ENCODE peak calls at places on chromosomes 5 and 9, in ten cellular contexts. J, G, Q, H, O, A, S, X, I and U are unnamed samples.

GRCh38 chr9:115888131-115888530 is 265.5 kb upstream of the PAPPA start:
- DNase-seq in J (no peak), G (no peak), Q (no peak), H (no peak), O (no peak), A (no peak), S (no peak), X (no peak), I (no peak), U (no peak)

GRCh38 chr5:162037431-162037830 is 30.1 kb upstream of the GABRG2 start:
- DNase-seq in J (no peak), G (no peak), Q (no peak), H (no peak), O (no peak), A (no peak), S (no peak), X (no peak), I (no peak), U (no peak)

GRCh38 chr5:40680741-40681350 is 1.1 kb downstream of the PTGER4 start:
- DNase-seq in J (no peak), G (no peak), Q (peak), H (peak), O (peak), A (peak), S (peak), X (peak), I (peak), U (no peak)

GRCh38 chr5:118999696-119000095 is 11.3 kb upstream of the DTWD2 start:
- DNase-seq in J (no peak), G (no peak), Q (no peak), H (no peak), O (no peak), A (no peak), S (no peak), X (no peak), I (no peak), U (no peak)

GRCh38 chr5:177601577-177602457 is 1.9 kb downstream of the B4GALT7 start:
- DNase-seq in J (peak), G (no peak), Q (no peak), H (no peak), O (no peak), A (no peak), S (no peak), X (no peak), I (no peak), U (no peak)

GRCh38 chr9:110076894-110077725 is 130.8 kb downstream of the C9orf152 start:
- DNase-seq in J (no peak), G (no peak), Q (no peak), H (no peak), O (no peak), A (no peak), S (no peak), X (no peak), I (no peak), U (peak)

GRCh38 chr9:137294091-137294683 is 7.9 kb downstream of the NRARP start:
- DNase-seq in J (peak), G (no peak), Q (no peak), H (peak), O (no peak), A (no peak), S (peak), X (no peak), I (no peak), U (peak)

GRCh38 chr9:34059231-34059720 is 10.6 kb upstream of the UBAP2 start:
- DNase-seq in J (no peak), G (no peak), Q (no peak), H (no peak), O (no peak), A (no peak), S (no peak), X (no peak), I (no peak), U (no peak)

GRCh38 chr9:113309204-113309813 is 6.1 kb upstream of the RNF183 start:
- DNase-seq in J (peak), G (no peak), Q (no peak), H (peak), O (peak), A (no peak), S (peak), X (no peak), I (no peak), U (peak)

GRCh38 chr9:34710023-34710422 is at the start of gene CCL21:
- DNase-seq in J (no peak), G (no peak), Q (peak), H (peak), O (no peak), A (no peak), S (peak), X (no peak), I (peak), U (no peak)

GRCh38 chr5:174945853-174946252 is 221.5 kb downstream of the MSX2 start:
- DNase-seq in J (no peak), G (no peak), Q (no peak), H (no peak), O (no peak), A (no peak), S (no peak), X (no peak), I (no peak), U (no peak)

GRCh38 chr9:114757395-114757794 is 48.4 kb downstream of the TNFSF15 start:
- DNase-seq in J (no peak), G (no peak), Q (no peak), H (no peak), O (no peak), A (no peak), S (no peak), X (no peak), I (no peak), U (no peak)

GRCh38 chr5:168106008-168106761 is 185.3 kb upstream of the WWC1 start:
- DNase-seq in J (no peak), G (no peak), Q (no peak), H (no peak), O (no peak), A (no peak), S (no peak), X (no peak), I (no peak), U (peak)

GRCh38 chr5:8829322-8830029 is 716.4 kb downstream of the SEMA5A start:
- DNase-seq in J (peak), G (no peak), Q (peak), H (peak), O (no peak), A (no peak), S (no peak), X (no peak), I (no peak), U (peak)

GRCh38 chr5:107248065-107248695 is 422.6 kb downstream of the EFNA5 start:
- DNase-seq in J (peak), G (no peak), Q (no peak), H (peak), O (peak), A (peak), S (peak), X (no peak), I (peak), U (peak)

GRCh38 chr9:81465468-81466002 is 223.8 kb downstream of the TLE1 start:
- DNase-seq in J (no peak), G (no peak), Q (no peak), H (no peak), O (no peak), A (no peak), S (no peak), X (no peak), I (no peak), U (no peak)

GRCh38 chr5:440413-441180 is 2.4 kb upstream of the EXOC3 start:
- DNase-seq in J (no peak), G (peak), Q (no peak), H (no peak), O (no peak), A (no peak), S (no peak), X (peak), I (no peak), U (no peak)

GRCh38 chr5:15021286-15022046 is 149.9 kb upstream of the ANKH start:
- DNase-seq in J (no peak), G (no peak), Q (no peak), H (no peak), O (no peak), A (no peak), S (no peak), X (no peak), I (no peak), U (peak)

DNA sequence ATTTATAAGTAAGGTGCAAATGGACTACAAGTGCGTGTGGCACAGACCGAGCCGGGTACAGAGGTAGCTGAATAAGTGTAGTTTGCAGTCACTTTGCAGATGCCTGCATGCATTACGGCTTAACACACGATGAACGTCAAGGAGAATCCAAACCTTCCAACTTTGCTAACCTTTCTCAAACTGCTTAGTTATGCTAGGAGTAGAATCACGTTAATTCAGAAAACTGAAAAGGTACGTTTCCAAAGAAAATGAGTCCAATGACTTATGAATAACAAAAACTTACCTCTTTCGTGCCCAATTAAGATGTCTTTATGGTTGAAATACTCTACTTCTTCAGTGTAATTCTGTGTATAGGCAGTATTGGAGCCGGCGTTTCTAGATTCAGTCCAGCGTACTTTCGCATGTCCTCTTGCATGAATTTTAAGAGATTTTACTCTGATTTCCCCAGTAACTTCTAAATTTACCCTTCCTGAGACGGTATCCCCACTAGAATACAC is 539 bp downstream of the ARRDC3 start:
- DNase-seq in J (no peak), G (no peak), Q (no peak), H (peak), O (peak), A (no peak), S (peak), X (no peak), I (peak), U (no peak)
- TF ChIP-seq POLR2A in J (no peak), G (no peak), Q (no peak), H (no peak), O (no peak), A (no peak), S (no peak), X (peak), I (no peak), U (no peak)

DNA sequence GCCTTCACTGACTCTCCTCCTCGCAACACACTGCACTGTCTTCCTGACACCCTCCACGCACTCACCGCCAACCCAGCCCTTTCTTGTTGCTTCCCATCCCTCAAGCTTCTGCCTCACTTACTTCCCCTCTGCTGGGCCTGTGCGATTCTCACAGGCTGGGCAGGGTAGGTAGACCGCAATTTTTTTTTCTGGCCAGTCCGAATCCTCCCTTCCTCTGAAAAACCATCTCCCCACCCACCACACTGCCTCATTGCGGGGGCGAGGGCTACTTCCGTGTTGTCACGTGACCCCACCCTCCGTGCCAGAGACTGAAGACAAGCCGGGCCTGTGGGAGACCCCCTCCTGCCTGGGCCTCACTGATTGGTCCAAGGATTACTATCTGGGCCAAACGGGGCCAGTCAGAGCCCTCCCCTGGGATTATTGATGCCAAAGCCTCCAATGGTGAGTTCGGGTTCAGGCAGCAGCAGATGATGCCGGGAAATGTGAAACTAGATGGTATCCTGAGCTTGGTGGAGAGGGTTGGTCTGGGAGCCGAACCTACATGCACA is 73.1 kb downstream of the STK10 start:
- DNase-seq in J (no peak), G (no peak), Q (no peak), H (no peak), O (no peak), A (no peak), S (no peak), X (peak), I (peak), U (no peak)
- TF ChIP-seq POLR2A in J (no peak), G (no peak), Q (no peak), H (no peak), O (no peak), A (no peak), S (no peak), X (no peak), I (no peak), U (no peak)

GRCh38 chr9:89357331-89358197 is 39.3 kb downstream of the SECISBP2 start:
- DNase-seq in J (no peak), G (no peak), Q (no peak), H (no peak), O (no peak), A (no peak), S (no peak), X (no peak), I (no peak), U (no peak)
- TF ChIP-seq POLR2A in J (no peak), G (no peak), Q (no peak), H (no peak), O (no peak), A (no peak), S (no peak), X (no peak), I (no peak), U (no peak)

GRCh38 chr9:79574166-79574565 is 2.4 kb downstream of the TLE4 start:
- DNase-seq in J (no peak), G (no peak), Q (no peak), H (peak), O (no peak), A (no peak), S (no peak), X (no peak), I (no peak), U (no peak)

GRCh38 chr9:79573697-79573976 is 1.9 kb downstream of the TLE4 start:
- DNase-seq in J (no peak), G (no peak), Q (no peak), H (no peak), O (no peak), A (no peak), S (no peak), X (no peak), I (no peak), U (no peak)

GRCh38 chr9:79572891-79573696 is 1.3 kb downstream of the TLE4 start:
- DNase-seq in J (peak), G (peak), Q (peak), H (peak), O (peak), A (peak), S (peak), X (peak), I (peak), U (peak)

GRCh38 chr9:79574716-79575242 is 3.0 kb downstream of the TLE4 start:
- DNase-seq in J (no peak), G (no peak), Q (no peak), H (no peak), O (no peak), A (no peak), S (no peak), X (no peak), I (no peak), U (no peak)

DNA sequence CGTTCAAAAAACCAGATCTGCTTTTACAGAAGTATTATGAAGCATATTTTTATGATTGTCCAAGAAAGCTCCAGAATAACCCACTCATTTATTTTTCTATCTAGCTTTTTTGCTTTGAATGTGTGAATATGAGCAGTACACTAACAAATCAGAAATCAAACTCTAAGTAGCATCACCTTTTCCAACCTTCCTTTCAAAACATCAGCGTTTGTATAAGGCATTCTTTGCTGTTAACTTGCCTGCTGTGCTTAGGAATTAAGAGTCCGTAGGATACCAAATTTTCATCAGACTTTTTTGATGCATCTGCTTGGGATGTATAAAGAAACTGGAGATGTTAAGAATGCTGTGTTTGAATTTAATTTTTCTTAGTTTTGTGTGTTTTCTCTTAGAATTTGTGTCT is 3.8 kb downstream of the TLE4 start:
- DNase-seq in J (no peak), G (no peak), Q (no peak), H (no peak), O (no peak), A (no peak), S (no peak), X (no peak), I (no peak), U (no peak)
- TF ChIP-seq POLR2A in J (no peak), G (no peak), Q (no peak), H (no peak), O (no peak), A (no peak), S (no peak), X (no peak), I (no peak), U (no peak)

GRCh38 chr5:154943527-154943926 is 2.7 kb downstream of the MRPL22 start:
- DNase-seq in J (no peak), G (no peak), Q (no peak), H (no peak), O (no peak), A (no peak), S (no peak), X (no peak), I (no peak), U (no peak)

GRCh38 chr5:154944716-154945115 is 3.8 kb downstream of the MRPL22 start:
- DNase-seq in J (no peak), G (no peak), Q (no peak), H (peak), O (no peak), A (no peak), S (no peak), X (no peak), I (no peak), U (no peak)

GRCh38 chr5:154940375-154940771 is 500 bp upstream of the MRPL22 start:
- DNase-seq in J (no peak), G (no peak), Q (no peak), H (no peak), O (no peak), A (no peak), S (no peak), X (peak), I (no peak), U (no peak)

GRCh38 chr5:154937718-154938466 is at the start of gene GEMIN5:
- DNase-seq in J (peak), G (peak), Q (peak), H (peak), O (peak), A (peak), S (peak), X (peak), I (peak), U (peak)

DNA sequence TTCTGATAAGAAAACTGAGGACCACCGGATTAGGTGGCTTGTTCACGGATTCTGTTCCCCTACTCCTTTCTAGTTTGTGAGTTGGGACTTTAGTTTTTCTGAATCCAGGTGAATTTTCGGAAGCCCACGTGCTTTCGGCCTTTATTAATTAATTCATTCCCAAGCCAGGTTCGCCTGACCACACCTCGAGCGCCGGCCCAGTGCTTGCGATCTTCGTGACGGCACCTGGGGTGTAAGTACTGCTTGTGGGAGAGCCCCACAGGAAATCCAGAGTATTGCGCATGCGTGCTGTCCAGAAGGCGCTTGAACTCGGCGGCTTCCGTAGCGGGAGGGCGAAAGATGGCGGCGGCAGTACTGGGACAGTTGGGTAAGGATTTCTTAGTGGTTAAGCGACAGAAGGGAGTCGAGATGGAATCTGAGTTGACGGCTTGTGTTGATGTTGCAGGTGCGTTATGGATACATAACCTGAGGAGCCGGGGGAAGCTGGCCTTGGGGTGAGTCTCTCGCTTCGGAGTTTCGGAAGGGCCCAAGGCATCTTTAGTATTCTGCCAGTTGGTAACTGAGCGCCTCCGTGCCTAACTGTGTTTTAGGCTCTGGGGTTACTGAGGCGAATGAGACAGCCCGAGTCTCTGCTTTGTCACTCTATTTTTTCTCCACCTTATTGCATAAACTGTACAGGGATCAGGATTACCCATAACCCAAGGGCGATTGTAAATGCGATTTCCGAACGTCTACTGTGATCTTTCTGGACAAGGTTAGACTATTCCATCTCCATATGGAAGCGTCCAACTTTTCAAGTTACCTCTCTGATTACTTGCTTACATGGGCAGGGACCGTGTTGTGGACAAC is at the start of gene MRPL22:
- DNase-seq in J (peak), G (peak), Q (peak), H (peak), O (peak), A (peak), S (peak), X (peak), I (peak), U (peak)
- TF ChIP-seq POLR2A in J (peak), G (peak), Q (no peak), H (peak), O (peak), A (peak), S (peak), X (peak), I (peak), U (peak)

GRCh38 chr9:37903831-37904646 is at the start of gene SLC25A51:
- DNase-seq in J (peak), G (peak), Q (peak), H (peak), O (peak), A (peak), S (peak), X (peak), I (peak), U (peak)
- TF ChIP-seq POLR2A in J (peak), G (no peak), Q (peak), H (peak), O (peak), A (peak), S (peak), X (peak), I (peak), U (peak)

GRCh38 chr5:170333161-170333909 is 35.8 kb upstream of the LCP2 start:
- DNase-seq in J (no peak), G (no peak), Q (no peak), H (no peak), O (no peak), A (no peak), S (no peak), X (peak), I (peak), U (no peak)
- TF ChIP-seq POLR2A in J (no peak), G (no peak), Q (no peak), H (no peak), O (no peak), A (no peak), S (peak), X (no peak), I (no peak), U (no peak)

GRCh38 chr5:73812962-73813588 is 187.1 kb downstream of the ARHGEF28 start:
- DNase-seq in J (peak), G (no peak), Q (peak), H (no peak), O (peak), A (no peak), S (no peak), X (no peak), I (no peak), U (no peak)
- TF ChIP-seq POLR2A in J (no peak), G (no peak), Q (no peak), H (no peak), O (peak), A (no peak), S (no peak), X (no peak), I (no peak), U (no peak)

DNA sequence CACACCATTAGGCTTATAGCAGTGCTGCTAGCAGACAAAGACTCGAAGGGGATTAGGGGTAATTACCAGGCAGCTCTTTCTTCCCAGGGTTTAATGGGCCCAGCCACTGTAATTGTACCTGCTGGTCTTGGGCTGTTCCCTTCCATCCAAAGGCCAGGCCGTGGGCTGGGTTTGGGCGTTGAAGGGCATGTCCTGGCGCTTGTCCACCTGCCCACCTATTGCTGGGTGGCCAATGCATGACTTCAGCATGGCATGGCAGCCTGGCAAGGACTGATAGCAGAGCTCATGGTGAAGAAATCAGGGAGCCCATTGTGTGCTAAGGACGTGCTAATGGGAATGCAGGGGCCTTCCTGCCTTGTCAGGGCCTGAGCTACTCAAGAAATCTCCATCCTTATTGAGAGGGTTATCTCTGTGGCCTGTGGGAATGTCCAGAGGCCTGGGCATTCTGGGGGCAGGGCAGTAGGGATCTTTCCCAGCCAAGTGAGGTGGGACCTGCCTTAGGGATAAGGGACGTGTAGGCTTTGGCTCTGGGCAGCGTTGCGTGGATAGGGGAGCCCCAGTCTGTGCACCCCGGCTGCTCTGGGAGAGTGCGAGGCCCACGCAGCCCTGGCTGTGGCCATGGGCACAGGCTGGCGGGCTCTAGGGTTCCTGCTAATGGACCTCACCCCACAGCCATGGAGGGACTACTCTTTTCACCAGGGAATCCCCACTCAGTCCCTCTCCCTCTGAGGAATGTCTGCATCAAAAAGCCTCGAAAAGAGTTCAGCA is 116.1 kb upstream of the PITX1 start:
- DNase-seq in J (no peak), G (peak), Q (no peak), H (no peak), O (no peak), A (no peak), S (no peak), X (no peak), I (no peak), U (no peak)
- TF ChIP-seq POLR2A in J (no peak), G (no peak), Q (no peak), H (no peak), O (no peak), A (no peak), S (no peak), X (no peak), I (no peak), U (no peak)